ENCODE peak calls at places on chromosomes 11 and 22, in four cellular contexts. L, Q, C and T are unnamed samples.

GRCh38 chr11:19935507-19935906 is 222.9 kb downstream of the NAV2 start:
- DNase-seq in L (peak; percentile 90), Q (no peak), C (no peak), T (peak; percentile 80)

GRCh38 chr22:30340911-30341685 is 14.4 kb upstream of the TBC1D10A start:
- DNase-seq in L (no peak), Q (no peak), C (no peak), T (no peak)

GRCh38 chr11:45073575-45074225 is 72.7 kb upstream of the PRDM11 start:
- DNase-seq in L (no peak), Q (no peak), C (no peak), T (no peak)

GRCh38 chr22:49968313-49968830 is 7.8 kb downstream of the PIM3 start:
- DNase-seq in L (no peak), Q (peak; percentile 7), C (no peak), T (no peak)

GRCh38 chr11:111299111-111300026 is 1.0 kb downstream of the POU2AF3 start:
- DNase-seq in L (peak; percentile 25), Q (no peak), C (peak; percentile 73), T (peak; percentile 11)

GRCh38 chr11:108131993-108132392 is 10.6 kb downstream of the ACAT1 start:
- DNase-seq in L (peak; percentile 66), Q (no peak), C (no peak), T (no peak)

GRCh38 chr11:120667281-120667680 is 155.7 kb downstream of the GRIK4 start:
- DNase-seq in L (no peak), Q (peak; percentile 38), C (no peak), T (no peak)

GRCh38 chr11:134047586-134047999 is 21.3 kb upstream of the JAM3 start:
- DNase-seq in L (peak; percentile 95), Q (peak; percentile 62), C (peak; percentile 68), T (peak; percentile 55)

GRCh38 chr11:72220696-72221363 is 3.7 kb upstream of the INPPL1 start:
- DNase-seq in L (no peak), Q (no peak), C (no peak), T (no peak)

GRCh38 chr11:119683783-119684182 is 45.2 kb downstream of the NECTIN1 start:
- DNase-seq in L (no peak), Q (no peak), C (no peak), T (no peak)

GRCh38 chr11:74154621-74155281 is 16.1 kb downstream of the C2CD3 start:
- DNase-seq in L (peak; percentile 33), Q (no peak), C (no peak), T (no peak)

GRCh38 chr11:120539681-120540369 is 28.3 kb downstream of the GRIK4 start:
- DNase-seq in L (peak; percentile 31), Q (peak; percentile 64), C (no peak), T (no peak)

GRCh38 chr11:120169981-120170698 is 32.2 kb upstream of the TRIM29 start:
- DNase-seq in L (no peak), Q (no peak), C (no peak), T (no peak)

GRCh38 chr22:46581580-46582244 is 38.5 kb upstream of the GRAMD4 start:
- DNase-seq in L (no peak), Q (no peak), C (peak; percentile 59), T (no peak)

GRCh38 chr11:76212086-76213035 is 6.1 kb upstream of the WNT11 start:
- DNase-seq in L (no peak), Q (no peak), C (no peak), T (no peak)

GRCh38 chr11:85947431-85948272 is 92.5 kb downstream of the CCDC83 start:
- DNase-seq in L (peak; percentile 98), Q (no peak), C (no peak), T (peak; percentile 74)

GRCh38 chr11:131815631-131816030 is 445.2 kb downstream of the NTM start:
- DNase-seq in L (no peak), Q (no peak), C (no peak), T (no peak)

GRCh38 chr11:61091373-61092279 is 10.7 kb upstream of the CD5 start:
- DNase-seq in L (peak; percentile 30), Q (no peak), C (no peak), T (peak; percentile 31)

GRCh38 chr11:112024778-112025678 is at the start of gene DLAT:
- DNase-seq in L (peak; percentile 84), Q (peak; percentile 95), C (peak; percentile 93), T (peak; percentile 70)

GRCh38 chr11:6237903-6238302 is 986 bp upstream of the CNGA4 start:
- DNase-seq in L (no peak), Q (no peak), C (no peak), T (no peak)

GRCh38 chr11:71420455-71421241 is 27.5 kb downstream of the DHCR7 start:
- DNase-seq in L (peak; percentile 70), Q (peak; percentile 42), C (peak; percentile 56), T (peak; percentile 24)

GRCh38 chr22:41561335-41561734 is 525 bp downstream of the CSDC2 start:
- DNase-seq in L (no peak), Q (peak; percentile 53), C (no peak), T (no peak)

GRCh38 chr11:45262900-45263299 is 23.2 kb downstream of the SYT13 start:
- DNase-seq in L (no peak), Q (no peak), C (peak; percentile 36), T (no peak)

GRCh38 chr11:75716659-75717058 is 979 bp upstream of the MOGAT2 start:
- DNase-seq in L (no peak), Q (no peak), C (no peak), T (no peak)

GRCh38 chr11:47961383-47961782 is 19.0 kb upstream of the PTPRJ start:
- DNase-seq in L (no peak), Q (no peak), C (no peak), T (no peak)

GRCh38 chr11:35334385-35335090 is 84.8 kb downstream of the SLC1A2 start:
- DNase-seq in L (peak; percentile 83), Q (no peak), C (no peak), T (no peak)

GRCh38 chr11:101748572-101748971 is 164.8 kb upstream of the TRPC6 start:
- DNase-seq in L (no peak), Q (no peak), C (no peak), T (no peak)

GRCh38 chr11:5043385-5043784 is 2.9 kb upstream of the OR52J3 start:
- DNase-seq in L (peak; percentile 63), Q (no peak), C (no peak), T (peak; percentile 50)

GRCh38 chr11:102802341-102802740 is 4.4 kb upstream of the MMP1 start:
- DNase-seq in L (peak; percentile 90), Q (no peak), C (no peak), T (peak; percentile 88)

GRCh38 chr11:77547863-77548551 is 41.7 kb upstream of the AQP11 start:
- DNase-seq in L (peak; percentile 81), Q (peak; percentile 59), C (peak; percentile 30), T (peak; percentile 36)

GRCh38 chr11:18748766-18749375 is 22.9 kb upstream of the IGSF22 start:
- DNase-seq in L (peak; percentile 28), Q (no peak), C (no peak), T (no peak)

GRCh38 chr11:48088682-48089050 is 108.3 kb downstream of the PTPRJ start:
- DNase-seq in L (no peak), Q (no peak), C (no peak), T (no peak)

GRCh38 chr11:70082829-70083228 is 4.7 kb downstream of the ANO1 start:
- DNase-seq in L (no peak), Q (no peak), C (no peak), T (no peak)

GRCh38 chr11:5626191-5626590 is 1.4 kb downstream of the TRIM34 start:
- DNase-seq in L (peak; percentile 53), Q (no peak), C (no peak), T (no peak)

GRCh38 chr22:41725510-41726110 is 26.3 kb downstream of the MEI1 start:
- DNase-seq in L (no peak), Q (peak; percentile 56), C (no peak), T (peak; percentile 1)

GRCh38 chr22:47154621-47155081 is 392.2 kb downstream of the TBC1D22A start:
- DNase-seq in L (peak; percentile 53), Q (peak; percentile 64), C (no peak), T (no peak)

GRCh38 chr11:19084661-19085315 is 24.3 kb upstream of the MRGPRX2 start:
- DNase-seq in L (no peak), Q (no peak), C (no peak), T (no peak)

GRCh38 chr22:20494978-20495860 is at the start of gene KLHL22:
- DNase-seq in L (peak; percentile 37), Q (peak; percentile 74), C (peak; percentile 44), T (no peak)
- TF ChIP-seq CTCF in L (no peak), Q (no peak), C (no peak), T (no peak)

DNA sequence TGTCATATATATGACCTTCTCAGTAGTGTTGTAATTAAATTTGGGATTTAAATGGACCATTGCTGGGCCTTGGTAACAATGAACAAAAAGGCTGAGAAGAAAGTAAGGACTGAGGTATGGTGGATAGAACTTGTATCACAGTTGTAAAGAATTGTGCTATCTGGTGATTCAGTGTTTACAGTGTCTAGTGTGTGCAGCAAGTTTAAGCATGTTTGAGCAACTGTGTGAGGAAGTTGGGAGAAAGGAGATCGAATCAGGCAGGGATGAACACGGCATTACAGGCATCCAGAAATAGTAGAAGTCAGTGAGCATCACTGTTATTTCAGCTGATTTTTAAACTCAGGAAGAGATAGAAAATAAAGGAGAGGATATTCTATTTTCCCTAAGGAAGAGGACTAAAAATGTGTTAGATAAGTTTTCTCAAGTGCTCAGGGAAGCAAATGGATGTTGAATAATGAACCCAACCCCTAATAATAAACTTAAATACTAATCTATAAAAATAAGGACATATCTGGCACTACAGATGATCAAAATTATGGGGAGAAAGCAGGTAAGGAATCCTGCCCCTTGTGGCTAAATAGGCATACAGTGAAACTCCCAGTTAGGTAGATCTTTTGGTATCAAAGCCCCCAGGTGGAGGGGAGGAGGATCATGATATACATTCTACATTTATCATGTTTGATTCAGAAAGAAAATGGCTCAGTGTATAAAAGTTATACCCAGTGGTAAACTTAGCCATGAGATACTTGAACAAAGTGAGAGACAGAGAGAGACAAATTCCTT is 361.0 kb upstream of the ANO3 start:
- DNase-seq in L (no peak), Q (no peak), C (no peak), T (no peak)
- TF ChIP-seq CTCF in L (peak; percentile 50), Q (peak; percentile 54), C (no peak), T (peak; percentile 56)

GRCh38 chr11:12857572-12857971 is 151.5 kb upstream of the RASSF10 start:
- DNase-seq in L (no peak), Q (no peak), C (no peak), T (no peak)

GRCh38 chr11:12853652-12854296 is 155.3 kb upstream of the RASSF10 start:
- DNase-seq in L (peak; percentile 34), Q (no peak), C (peak; percentile 47), T (no peak)

GRCh38 chr11:12854297-12854661 is 154.8 kb upstream of the RASSF10 start:
- DNase-seq in L (no peak), Q (no peak), C (no peak), T (no peak)

GRCh38 chr11:12854829-12855228 is 154.3 kb upstream of the RASSF10 start:
- DNase-seq in L (no peak), Q (no peak), C (peak; percentile 37), T (no peak)

GRCh38 chr11:12856338-12856737 is 152.8 kb upstream of the RASSF10 start:
- DNase-seq in L (no peak), Q (no peak), C (no peak), T (no peak)
- TF ChIP-seq CTCF in L (no peak), Q (no peak), C (no peak), T (no peak)

GRCh38 chr11:65112226-65112550 is 516 bp downstream of the TM7SF2 start:
- DNase-seq in L (no peak), Q (no peak), C (no peak), T (no peak)

GRCh38 chr11:65113839-65114238 is 2.2 kb downstream of the TM7SF2 start:
- DNase-seq in L (no peak), Q (no peak), C (no peak), T (no peak)

GRCh38 chr11:65111537-65112225 is at the start of gene TM7SF2:
- DNase-seq in L (peak; percentile 92), Q (peak; percentile 94), C (peak; percentile 98), T (peak; percentile 82)

GRCh38 chr11:65113361-65113756 is 1.7 kb downstream of the TM7SF2 start:
- DNase-seq in L (no peak), Q (peak; percentile 38), C (no peak), T (no peak)

GRCh38 chr11:65112551-65113360 is 1.1 kb downstream of the TM7SF2 start:
- DNase-seq in L (peak; percentile 40), Q (peak; percentile 65), C (peak; percentile 81), T (no peak)
- TF ChIP-seq CTCF in L (peak; percentile 43), Q (peak; percentile 56), C (peak; percentile 96), T (peak; percentile 63)